ENCODE peak calls at places on chromosomes 13 and 19, in four cellular contexts. C, X, V and B are unnamed samples.

GRCh38 chr19:18629166-18630088 is 7.4 kb upstream of the KLHL26 start:
- DNase-seq in V (no peak), X (no peak), C (no peak), B (no peak)

GRCh38 chr13:37701306-37701705 is 102.7 kb upstream of the POSTN start:
- DNase-seq in V (no peak), X (no peak), C (no peak), B (no peak)

GRCh38 chr13:32309812-32310706 is 5.1 kb downstream of the ZAR1L start:
- DNase-seq in C (no peak), V (peak), X (no peak), B (no peak)

GRCh38 chr13:83881917-83882625 is at the start of gene SLITRK1:
- DNase-seq in C (no peak), V (no peak), X (peak), B (no peak)

GRCh38 chr19:55063492-55063843 is 520 bp upstream of the RDH13 start:
- DNase-seq in C (no peak), X (no peak), V (no peak), B (no peak)

GRCh38 chr19:5206751-5207075 is 133.9 kb downstream of the PTPRS start:
- DNase-seq in V (no peak), X (no peak), C (no peak), B (no peak)

GRCh38 chr13:59103004-59103768 is 1060.5 kb downstream of the DIAPH3 start:
- DNase-seq in X (no peak), C (no peak), V (no peak), B (no peak)

GRCh38 chr13:40494513-40494912 is 171.9 kb downstream of the FOXO1 start:
- DNase-seq in X (no peak), V (no peak), C (no peak), B (no peak)

GRCh38 chr19:13817615-13818371 is 22.6 kb downstream of the ZSWIM4 start:
- DNase-seq in X (no peak), C (no peak), V (no peak), B (peak)

GRCh38 chr13:79742923-79743322 is 262.0 kb downstream of the NDFIP2 start:
- DNase-seq in X (no peak), V (no peak), C (no peak), B (no peak)

GRCh38 chr13:26656919-26657318 is 99.4 kb downstream of the WASF3 start:
- DNase-seq in C (no peak), X (no peak), V (no peak), B (no peak)

GRCh38 chr13:113647351-113648217 is 10.4 kb downstream of the ATP4B start:
- DNase-seq in X (peak), V (peak), C (no peak), B (no peak)

GRCh38 chr19:49818691-49819331 is 722 bp downstream of the MED25 start:
- DNase-seq in C (no peak), X (no peak), V (no peak), B (no peak)

GRCh38 chr13:45242070-45242469 is 41.2 kb upstream of the KCTD4 start:
- DNase-seq in X (no peak), V (peak), C (no peak), B (no peak)

GRCh38 chr19:15788594-15789270 is 1.3 kb downstream of the OR10H5 start:
- DNase-seq in V (no peak), X (no peak), C (no peak), B (no peak)

GRCh38 chr13:26658972-26659371 is 101.5 kb downstream of the WASF3 start:
- DNase-seq in X (no peak), C (no peak), V (no peak), B (no peak)

GRCh38 chr13:26508885-26509284 is 48.6 kb upstream of the WASF3 start:
- DNase-seq in C (no peak), V (no peak), X (peak), B (no peak)

GRCh38 chr19:34336781-34337271 is 28.2 kb upstream of the GPI start:
- DNase-seq in V (peak), C (peak), X (no peak), B (no peak)

GRCh38 chr19:38375748-38376147 is 1.4 kb downstream of the PSMD8 start:
- DNase-seq in C (no peak), X (no peak), V (no peak), B (no peak)

GRCh38 chr13:20000062-20000552 is 41.6 kb downstream of the ZMYM2 start:
- DNase-seq in C (no peak), V (no peak), X (no peak), B (no peak)

GRCh38 chr19:47523473-47523872 is 8.6 kb upstream of the NAPA start:
- DNase-seq in V (no peak), X (no peak), C (no peak), B (no peak)

GRCh38 chr13:29284726-29285125 is 310.8 kb downstream of the SLC7A1 start:
- DNase-seq in C (no peak), X (no peak), V (no peak), B (no peak)

GRCh38 chr13:61029064-61029463 is 386.6 kb downstream of the PCDH20 start:
- DNase-seq in X (no peak), V (no peak), C (no peak), B (no peak)

GRCh38 chr19:14113762-14114414 is 3.7 kb downstream of the PRKACA start:
- DNase-seq in V (no peak), C (peak), X (no peak), B (peak)

GRCh38 chr13:75836441-75836840 is 200.3 kb downstream of the LMO7 start:
- DNase-seq in X (no peak), V (no peak), C (no peak), B (no peak)

GRCh38 chr13:99677388-99677951 is 176.2 kb downstream of the TM9SF2 start:
- DNase-seq in C (no peak), X (no peak), V (no peak), B (no peak)

GRCh38 chr13:47188802-47189201 is 291.9 kb upstream of the HTR2A start:
- DNase-seq in V (no peak), X (no peak), C (no peak), B (no peak)

GRCh38 chr13:50082426-50083283 is 67.4 kb downstream of the KCNRG start:
- DNase-seq in C (peak), X (peak), V (peak), B (peak)

GRCh38 chr13:102799544-102800144 is 725 bp downstream of the BIVM start:
- DNase-seq in V (peak), C (no peak), X (no peak), B (peak)

GRCh38 chr13:97397267-97397666 is 36.7 kb upstream of the RAP2A start:
- DNase-seq in C (no peak), X (no peak), V (no peak), B (no peak)